ENCODE peak calls at places on chromosomes 3 and 15, in nine cellular contexts. One of them, this sample, is unnamed.

GRCh38 chr15:100869151-100869999 is 10.3 kb upstream of the ALDH1A3 start:
- DNase-seq in NCI-H460: no peak
- DNase-seq in COR-L47: no peak
- DNase-seq in activated CD8-positive, alpha-beta memory T cell treated with anti-CD3 and anti-CD28 coated beads for 4 hours: no peak
- DNase-seq in GM03348: no peak
- DNase-seq in NCI-H146: no peak
- DNase-seq in MCF 10A: no peak
- DNase-seq in heart left ventricle: no peak
- DNase-seq in MM.1S: no peak
- DNase-seq in this sample: no peak

GRCh38 chr15:51726302-51727073 is 11.0 kb downstream of the LYSMD2 start:
- DNase-seq in NCI-H460: peak
- DNase-seq in COR-L47: peak
- DNase-seq in activated CD8-positive, alpha-beta memory T cell treated with anti-CD3 and anti-CD28 coated beads for 4 hours: peak
- DNase-seq in GM03348: peak
- DNase-seq in NCI-H146: peak
- DNase-seq in MCF 10A: peak
- DNase-seq in heart left ventricle: peak
- DNase-seq in MM.1S: no peak
- DNase-seq in this sample: no peak

GRCh38 chr15:101359365-101359947 is 64.4 kb upstream of the SNRPA1 start:
- DNase-seq in NCI-H460: no peak
- DNase-seq in COR-L47: peak
- DNase-seq in activated CD8-positive, alpha-beta memory T cell treated with anti-CD3 and anti-CD28 coated beads for 4 hours: no peak
- DNase-seq in GM03348: no peak
- DNase-seq in NCI-H146: peak
- DNase-seq in MCF 10A: peak
- DNase-seq in heart left ventricle: no peak
- DNase-seq in MM.1S: peak
- DNase-seq in this sample: no peak

GRCh38 chr15:98775498-98776230 is 127.3 kb downstream of the IGF1R start:
- DNase-seq in NCI-H460: no peak
- DNase-seq in COR-L47: no peak
- DNase-seq in activated CD8-positive, alpha-beta memory T cell treated with anti-CD3 and anti-CD28 coated beads for 4 hours: no peak
- DNase-seq in GM03348: no peak
- DNase-seq in NCI-H146: no peak
- DNase-seq in MCF 10A: no peak
- DNase-seq in heart left ventricle: no peak
- DNase-seq in MM.1S: no peak
- DNase-seq in this sample: no peak

GRCh38 chr15:99181544-99181943 is 67.8 kb downstream of the TTC23 start:
- DNase-seq in NCI-H460: no peak
- DNase-seq in COR-L47: no peak
- DNase-seq in activated CD8-positive, alpha-beta memory T cell treated with anti-CD3 and anti-CD28 coated beads for 4 hours: no peak
- DNase-seq in GM03348: no peak
- DNase-seq in NCI-H146: peak
- DNase-seq in MCF 10A: no peak
- DNase-seq in heart left ventricle: peak
- DNase-seq in MM.1S: no peak
- DNase-seq in this sample: no peak

GRCh38 chr3:172869356-172869755 is 118.8 kb downstream of the ECT2 start:
- DNase-seq in NCI-H460: no peak
- DNase-seq in COR-L47: peak
- DNase-seq in activated CD8-positive, alpha-beta memory T cell treated with anti-CD3 and anti-CD28 coated beads for 4 hours: no peak
- DNase-seq in GM03348: no peak
- DNase-seq in NCI-H146: peak
- DNase-seq in MCF 10A: peak
- DNase-seq in heart left ventricle: no peak
- DNase-seq in MM.1S: no peak
- DNase-seq in this sample: no peak

GRCh38 chr3:8745619-8746370 is 12.2 kb downstream of the CAV3 start:
- DNase-seq in NCI-H460: no peak
- DNase-seq in COR-L47: no peak
- DNase-seq in activated CD8-positive, alpha-beta memory T cell treated with anti-CD3 and anti-CD28 coated beads for 4 hours: no peak
- DNase-seq in GM03348: no peak
- DNase-seq in NCI-H146: no peak
- DNase-seq in MCF 10A: no peak
- DNase-seq in heart left ventricle: no peak
- DNase-seq in MM.1S: no peak
- DNase-seq in this sample: no peak

GRCh38 chr3:46406786-46407611 is at the start of the genes CCR5AS and CCRL2:
- DNase-seq in NCI-H460: no peak
- DNase-seq in COR-L47: no peak
- DNase-seq in activated CD8-positive, alpha-beta memory T cell treated with anti-CD3 and anti-CD28 coated beads for 4 hours: no peak
- DNase-seq in GM03348: peak
- DNase-seq in NCI-H146: no peak
- DNase-seq in MCF 10A: no peak
- DNase-seq in heart left ventricle: peak
- DNase-seq in MM.1S: peak
- DNase-seq in this sample: peak

GRCh38 chr3:49120096-49120437 is 556 bp downstream of the USP19 start:
- DNase-seq in NCI-H460: no peak
- DNase-seq in COR-L47: no peak
- DNase-seq in activated CD8-positive, alpha-beta memory T cell treated with anti-CD3 and anti-CD28 coated beads for 4 hours: no peak
- DNase-seq in GM03348: peak
- DNase-seq in NCI-H146: no peak
- DNase-seq in MCF 10A: no peak
- DNase-seq in heart left ventricle: no peak
- DNase-seq in MM.1S: no peak
- DNase-seq in this sample: no peak

GRCh38 chr3:118692417-118692816 is 342.2 kb downstream of the IGSF11 start:
- DNase-seq in NCI-H460: no peak
- DNase-seq in COR-L47: no peak
- DNase-seq in activated CD8-positive, alpha-beta memory T cell treated with anti-CD3 and anti-CD28 coated beads for 4 hours: no peak
- DNase-seq in GM03348: no peak
- DNase-seq in NCI-H146: no peak
- DNase-seq in MCF 10A: no peak
- DNase-seq in heart left ventricle: no peak
- DNase-seq in MM.1S: no peak
- DNase-seq in this sample: no peak

GRCh38 chr15:68497206-68497910 is 65.4 kb upstream of the ITGA11 start:
- DNase-seq in NCI-H460: no peak
- DNase-seq in COR-L47: no peak
- DNase-seq in activated CD8-positive, alpha-beta memory T cell treated with anti-CD3 and anti-CD28 coated beads for 4 hours: no peak
- DNase-seq in GM03348: peak
- DNase-seq in NCI-H146: no peak
- DNase-seq in MCF 10A: no peak
- DNase-seq in heart left ventricle: no peak
- DNase-seq in MM.1S: no peak
- DNase-seq in this sample: no peak

GRCh38 chr3:37054370-37054769 is 61.1 kb downstream of the MLH1 start:
- DNase-seq in NCI-H460: no peak
- DNase-seq in COR-L47: no peak
- DNase-seq in activated CD8-positive, alpha-beta memory T cell treated with anti-CD3 and anti-CD28 coated beads for 4 hours: no peak
- DNase-seq in GM03348: peak
- DNase-seq in NCI-H146: no peak
- DNase-seq in MCF 10A: peak
- DNase-seq in heart left ventricle: no peak
- DNase-seq in MM.1S: peak
- DNase-seq in this sample: no peak

GRCh38 chr15:61253186-61253585 is 24.1 kb upstream of the RORA start:
- DNase-seq in NCI-H460: no peak
- DNase-seq in COR-L47: no peak
- DNase-seq in activated CD8-positive, alpha-beta memory T cell treated with anti-CD3 and anti-CD28 coated beads for 4 hours: no peak
- DNase-seq in GM03348: no peak
- DNase-seq in NCI-H146: no peak
- DNase-seq in MCF 10A: no peak
- DNase-seq in heart left ventricle: no peak
- DNase-seq in MM.1S: no peak
- DNase-seq in this sample: no peak

GRCh38 chr3:66989860-66990696 is 8.0 kb upstream of the KBTBD8 start:
- DNase-seq in NCI-H460: no peak
- DNase-seq in COR-L47: peak
- DNase-seq in activated CD8-positive, alpha-beta memory T cell treated with anti-CD3 and anti-CD28 coated beads for 4 hours: no peak
- DNase-seq in GM03348: peak
- DNase-seq in NCI-H146: peak
- DNase-seq in MCF 10A: peak
- DNase-seq in heart left ventricle: no peak
- DNase-seq in MM.1S: peak
- DNase-seq in this sample: no peak

GRCh38 chr3:147730311-147730710 is 321.1 kb downstream of the ZIC1 start:
- DNase-seq in NCI-H460: no peak
- DNase-seq in COR-L47: no peak
- DNase-seq in activated CD8-positive, alpha-beta memory T cell treated with anti-CD3 and anti-CD28 coated beads for 4 hours: no peak
- DNase-seq in GM03348: no peak
- DNase-seq in NCI-H146: no peak
- DNase-seq in MCF 10A: no peak
- DNase-seq in heart left ventricle: no peak
- DNase-seq in MM.1S: no peak
- DNase-seq in this sample: no peak

GRCh38 chr3:37262816-37263393 is 88.5 kb upstream of the LRRFIP2 start:
- DNase-seq in NCI-H460: no peak
- DNase-seq in COR-L47: no peak
- DNase-seq in activated CD8-positive, alpha-beta memory T cell treated with anti-CD3 and anti-CD28 coated beads for 4 hours: no peak
- DNase-seq in GM03348: no peak
- DNase-seq in NCI-H146: no peak
- DNase-seq in MCF 10A: no peak
- DNase-seq in heart left ventricle: no peak
- DNase-seq in MM.1S: no peak
- DNase-seq in this sample: no peak

GRCh38 chr3:20773320-20773984 is 587.4 kb upstream of the SGO1 start:
- DNase-seq in NCI-H460: no peak
- DNase-seq in COR-L47: no peak
- DNase-seq in activated CD8-positive, alpha-beta memory T cell treated with anti-CD3 and anti-CD28 coated beads for 4 hours: no peak
- DNase-seq in GM03348: no peak
- DNase-seq in NCI-H146: no peak
- DNase-seq in MCF 10A: no peak
- DNase-seq in heart left ventricle: no peak
- DNase-seq in MM.1S: no peak
- DNase-seq in this sample: no peak

GRCh38 chr3:129003578-129004112 is 2.5 kb downstream of the EFCC1 start:
- DNase-seq in NCI-H460: peak
- DNase-seq in COR-L47: peak
- DNase-seq in activated CD8-positive, alpha-beta memory T cell treated with anti-CD3 and anti-CD28 coated beads for 4 hours: no peak
- DNase-seq in GM03348: no peak
- DNase-seq in NCI-H146: peak
- DNase-seq in MCF 10A: peak
- DNase-seq in heart left ventricle: no peak
- DNase-seq in MM.1S: peak
- DNase-seq in this sample: no peak

GRCh38 chr3:50658416-50658815 is 16.3 kb upstream of the DOCK3 start:
- DNase-seq in NCI-H460: no peak
- DNase-seq in COR-L47: no peak
- DNase-seq in activated CD8-positive, alpha-beta memory T cell treated with anti-CD3 and anti-CD28 coated beads for 4 hours: no peak
- DNase-seq in GM03348: no peak
- DNase-seq in NCI-H146: no peak
- DNase-seq in MCF 10A: no peak
- DNase-seq in heart left ventricle: peak
- DNase-seq in MM.1S: no peak
- DNase-seq in this sample: no peak

GRCh38 chr3:99505646-99506269 is 132.6 kb upstream of the COL8A1 start:
- DNase-seq in NCI-H460: peak
- DNase-seq in COR-L47: no peak
- DNase-seq in activated CD8-positive, alpha-beta memory T cell treated with anti-CD3 and anti-CD28 coated beads for 4 hours: no peak
- DNase-seq in GM03348: peak
- DNase-seq in NCI-H146: no peak
- DNase-seq in MCF 10A: peak
- DNase-seq in heart left ventricle: peak
- DNase-seq in MM.1S: peak
- DNase-seq in this sample: no peak

GRCh38 chr3:172449468-172450149 is 1.4 kb upstream of the GHSR start:
- DNase-seq in NCI-H460: no peak
- DNase-seq in COR-L47: no peak
- DNase-seq in activated CD8-positive, alpha-beta memory T cell treated with anti-CD3 and anti-CD28 coated beads for 4 hours: no peak
- DNase-seq in GM03348: peak
- DNase-seq in NCI-H146: no peak
- DNase-seq in MCF 10A: no peak
- DNase-seq in heart left ventricle: no peak
- DNase-seq in MM.1S: no peak
- DNase-seq in this sample: no peak

GRCh38 chr15:76366714-76367113 is 30.1 kb downstream of the ISL2 start:
- DNase-seq in NCI-H460: no peak
- DNase-seq in COR-L47: peak
- DNase-seq in activated CD8-positive, alpha-beta memory T cell treated with anti-CD3 and anti-CD28 coated beads for 4 hours: no peak
- DNase-seq in GM03348: no peak
- DNase-seq in NCI-H146: peak
- DNase-seq in MCF 10A: no peak
- DNase-seq in heart left ventricle: no peak
- DNase-seq in MM.1S: no peak
- DNase-seq in this sample: no peak

GRCh38 chr3:172065967-172066762 is 26.8 kb downstream of the FNDC3B start:
- DNase-seq in NCI-H460: no peak
- DNase-seq in COR-L47: no peak
- DNase-seq in activated CD8-positive, alpha-beta memory T cell treated with anti-CD3 and anti-CD28 coated beads for 4 hours: no peak
- DNase-seq in GM03348: no peak
- DNase-seq in NCI-H146: no peak
- DNase-seq in MCF 10A: no peak
- DNase-seq in heart left ventricle: no peak
- DNase-seq in MM.1S: no peak
- DNase-seq in this sample: no peak

GRCh38 chr3:31709005-31709404 is 176.3 kb downstream of the STT3B start:
- DNase-seq in NCI-H460: no peak
- DNase-seq in COR-L47: no peak
- DNase-seq in activated CD8-positive, alpha-beta memory T cell treated with anti-CD3 and anti-CD28 coated beads for 4 hours: no peak
- DNase-seq in GM03348: no peak
- DNase-seq in NCI-H146: no peak
- DNase-seq in MCF 10A: no peak
- DNase-seq in heart left ventricle: no peak
- DNase-seq in MM.1S: no peak
- DNase-seq in this sample: no peak

GRCh38 chr15:48555244-48555804 is 90.2 kb downstream of the FBN1 start:
- DNase-seq in NCI-H460: no peak
- DNase-seq in COR-L47: no peak
- DNase-seq in activated CD8-positive, alpha-beta memory T cell treated with anti-CD3 and anti-CD28 coated beads for 4 hours: no peak
- DNase-seq in GM03348: peak
- DNase-seq in NCI-H146: no peak
- DNase-seq in MCF 10A: no peak
- DNase-seq in heart left ventricle: no peak
- DNase-seq in MM.1S: no peak
- DNase-seq in this sample: no peak

GRCh38 chr3:99965077-99965476 is 147.4 kb downstream of the CMSS1 start:
- DNase-seq in NCI-H460: no peak
- DNase-seq in COR-L47: no peak
- DNase-seq in activated CD8-positive, alpha-beta memory T cell treated with anti-CD3 and anti-CD28 coated beads for 4 hours: no peak
- DNase-seq in GM03348: peak
- DNase-seq in NCI-H146: no peak
- DNase-seq in MCF 10A: peak
- DNase-seq in heart left ventricle: no peak
- DNase-seq in MM.1S: no peak
- DNase-seq in this sample: no peak

GRCh38 chr3:31249555-31249954 is 283.2 kb upstream of the STT3B start:
- DNase-seq in NCI-H460: no peak
- DNase-seq in COR-L47: no peak
- DNase-seq in activated CD8-positive, alpha-beta memory T cell treated with anti-CD3 and anti-CD28 coated beads for 4 hours: no peak
- DNase-seq in GM03348: no peak
- DNase-seq in NCI-H146: no peak
- DNase-seq in MCF 10A: no peak
- DNase-seq in heart left ventricle: no peak
- DNase-seq in MM.1S: no peak
- DNase-seq in this sample: no peak

GRCh38 chr15:78049691-78050440 is 27.6 kb downstream of the TBC1D2B start:
- DNase-seq in NCI-H460: no peak
- DNase-seq in COR-L47: no peak
- DNase-seq in activated CD8-positive, alpha-beta memory T cell treated with anti-CD3 and anti-CD28 coated beads for 4 hours: peak
- DNase-seq in GM03348: peak
- DNase-seq in NCI-H146: no peak
- DNase-seq in MCF 10A: no peak
- DNase-seq in heart left ventricle: no peak
- DNase-seq in MM.1S: peak
- DNase-seq in this sample: peak

GRCh38 chr3:16768956-16769355 is 115.8 kb upstream of the PLCL2 start:
- DNase-seq in NCI-H460: no peak
- DNase-seq in COR-L47: no peak
- DNase-seq in activated CD8-positive, alpha-beta memory T cell treated with anti-CD3 and anti-CD28 coated beads for 4 hours: no peak
- DNase-seq in GM03348: peak
- DNase-seq in NCI-H146: no peak
- DNase-seq in MCF 10A: peak
- DNase-seq in heart left ventricle: no peak
- DNase-seq in MM.1S: no peak
- DNase-seq in this sample: no peak

GRCh38 chr3:193040836-193041672 is 123.4 kb upstream of the MB21D2 start:
- DNase-seq in NCI-H460: peak
- DNase-seq in COR-L47: peak
- DNase-seq in activated CD8-positive, alpha-beta memory T cell treated with anti-CD3 and anti-CD28 coated beads for 4 hours: no peak
- DNase-seq in GM03348: peak
- DNase-seq in NCI-H146: peak
- DNase-seq in MCF 10A: peak
- DNase-seq in heart left ventricle: no peak
- DNase-seq in MM.1S: peak
- DNase-seq in this sample: no peak

GRCh38 chr3:123370819-123371218 is 78.1 kb downstream of the ADCY5 start:
- DNase-seq in NCI-H460: no peak
- DNase-seq in COR-L47: no peak
- DNase-seq in activated CD8-positive, alpha-beta memory T cell treated with anti-CD3 and anti-CD28 coated beads for 4 hours: no peak
- DNase-seq in GM03348: no peak
- DNase-seq in NCI-H146: no peak
- DNase-seq in MCF 10A: no peak
- DNase-seq in heart left ventricle: peak
- DNase-seq in MM.1S: no peak
- DNase-seq in this sample: no peak

This sample was measured in activated gamma-delta T cell treated with anti-CD3 and anti-CD28 coated beads, Interleukin-2, amount 50 U/mL, for 16 hours.